ENCODE peak calls at places on chromosomes 12 and 14, in ten cellular contexts. One of them, this sample, is unnamed.

GRCh38 chr12:80087486-80088213 is 11.7 kb upstream of the OTOGL start:
- DNase-seq in ELR: no peak
- DNase-seq in LoVo: no peak
- DNase-seq in neural progenitor cell: no peak
- DNase-seq in lower lobe of right lung: no peak
- DNase-seq in NCI-H1092 treated with DMSO at 0.1 percent for 48 hours: no peak
- DNase-seq in IMR-90: peak; percentile 11
- DNase-seq in AG08396: no peak
- DNase-seq in activated naive CD8-positive, alpha-beta T cell treated with anti-CD3 and anti-CD28 coated beads for 36 hours: no peak
- DNase-seq in foreskin melanocyte: no peak
- DNase-seq in this sample: no peak

GRCh38 chr12:126768517-126768916 is 1498.5 kb upstream of the TMEM132C start:
- DNase-seq in AG08396: no peak
- DNase-seq in neural progenitor cell: no peak
- DNase-seq in IMR-90: no peak
- DNase-seq in LoVo: no peak
- DNase-seq in NCI-H1092 treated with DMSO at 0.1 percent for 48 hours: no peak
- DNase-seq in ELR: no peak
- DNase-seq in activated naive CD8-positive, alpha-beta T cell treated with anti-CD3 and anti-CD28 coated beads for 36 hours: no peak
- DNase-seq in lower lobe of right lung: no peak
- DNase-seq in foreskin melanocyte: no peak
- DNase-seq in this sample: no peak

GRCh38 chr12:116248433-116248832 is 29.1 kb downstream of the MED13L start:
- DNase-seq in ELR: no peak
- DNase-seq in foreskin melanocyte: no peak
- DNase-seq in neural progenitor cell: no peak
- DNase-seq in NCI-H1092 treated with DMSO at 0.1 percent for 48 hours: no peak
- DNase-seq in LoVo: no peak
- DNase-seq in lower lobe of right lung: no peak
- DNase-seq in activated naive CD8-positive, alpha-beta T cell treated with anti-CD3 and anti-CD28 coated beads for 36 hours: no peak
- DNase-seq in AG08396: no peak
- DNase-seq in IMR-90: no peak
- DNase-seq in this sample: no peak

GRCh38 chr14:94334837-94335236 is 11.7 kb upstream of the SERPINA6 start:
- DNase-seq in neural progenitor cell: no peak
- DNase-seq in LoVo: no peak
- DNase-seq in IMR-90: no peak
- DNase-seq in foreskin melanocyte: no peak
- DNase-seq in activated naive CD8-positive, alpha-beta T cell treated with anti-CD3 and anti-CD28 coated beads for 36 hours: no peak
- DNase-seq in lower lobe of right lung: no peak
- DNase-seq in ELR: no peak
- DNase-seq in NCI-H1092 treated with DMSO at 0.1 percent for 48 hours: no peak
- DNase-seq in AG08396: no peak
- DNase-seq in this sample: no peak

GRCh38 chr14:23600322-23600707 is 21.7 kb upstream of the JPH4 start:
- DNase-seq in LoVo: no peak
- DNase-seq in AG08396: no peak
- DNase-seq in NCI-H1092 treated with DMSO at 0.1 percent for 48 hours: no peak
- DNase-seq in activated naive CD8-positive, alpha-beta T cell treated with anti-CD3 and anti-CD28 coated beads for 36 hours: no peak
- DNase-seq in IMR-90: no peak
- DNase-seq in ELR: no peak
- DNase-seq in lower lobe of right lung: no peak
- DNase-seq in foreskin melanocyte: no peak
- DNase-seq in neural progenitor cell: no peak
- DNase-seq in this sample: no peak

GRCh38 chr14:74867673-74868072 is 8.3 kb downstream of the PROX2 start:
- DNase-seq in lower lobe of right lung: no peak
- DNase-seq in neural progenitor cell: no peak
- DNase-seq in AG08396: peak; percentile 52
- DNase-seq in activated naive CD8-positive, alpha-beta T cell treated with anti-CD3 and anti-CD28 coated beads for 36 hours: peak; percentile 71
- DNase-seq in IMR-90: peak; percentile 28
- DNase-seq in ELR: no peak
- DNase-seq in NCI-H1092 treated with DMSO at 0.1 percent for 48 hours: no peak
- DNase-seq in foreskin melanocyte: peak; percentile 74
- DNase-seq in LoVo: no peak
- DNase-seq in this sample: peak; percentile 63

GRCh38 chr14:95038521-95039250 is 118.6 kb downstream of the DICER1 start:
- DNase-seq in ELR: no peak
- DNase-seq in foreskin melanocyte: no peak
- DNase-seq in LoVo: no peak
- DNase-seq in NCI-H1092 treated with DMSO at 0.1 percent for 48 hours: no peak
- DNase-seq in IMR-90: no peak
- DNase-seq in activated naive CD8-positive, alpha-beta T cell treated with anti-CD3 and anti-CD28 coated beads for 36 hours: no peak
- DNase-seq in AG08396: no peak
- DNase-seq in lower lobe of right lung: no peak
- DNase-seq in neural progenitor cell: no peak
- DNase-seq in this sample: no peak

GRCh38 chr14:102923201-102923919 is 897 bp downstream of the AMN start:
- DNase-seq in neural progenitor cell: peak; percentile 45
- DNase-seq in lower lobe of right lung: peak; percentile 44
- DNase-seq in LoVo: no peak
- DNase-seq in activated naive CD8-positive, alpha-beta T cell treated with anti-CD3 and anti-CD28 coated beads for 36 hours: no peak
- DNase-seq in ELR: no peak
- DNase-seq in IMR-90: no peak
- DNase-seq in AG08396: no peak
- DNase-seq in foreskin melanocyte: no peak
- DNase-seq in NCI-H1092 treated with DMSO at 0.1 percent for 48 hours: no peak
- DNase-seq in this sample: no peak

GRCh38 chr12:115599251-115599811 is 678.2 kb downstream of the MED13L start:
- DNase-seq in LoVo: no peak
- DNase-seq in neural progenitor cell: peak; percentile 50
- DNase-seq in IMR-90: no peak
- DNase-seq in ELR: no peak
- DNase-seq in AG08396: peak; percentile 18
- DNase-seq in activated naive CD8-positive, alpha-beta T cell treated with anti-CD3 and anti-CD28 coated beads for 36 hours: no peak
- DNase-seq in lower lobe of right lung: no peak
- DNase-seq in NCI-H1092 treated with DMSO at 0.1 percent for 48 hours: peak; percentile 75
- DNase-seq in foreskin melanocyte: no peak
- DNase-seq in this sample: no peak

GRCh38 chr14:95876769-95877490 is at the start of gene TUNAR:
- DNase-seq in NCI-H1092 treated with DMSO at 0.1 percent for 48 hours: peak; percentile 45
- DNase-seq in ELR: peak; percentile 26
- DNase-seq in lower lobe of right lung: no peak
- DNase-seq in foreskin melanocyte: no peak
- DNase-seq in AG08396: no peak
- DNase-seq in IMR-90: no peak
- DNase-seq in LoVo: no peak
- DNase-seq in neural progenitor cell: peak; percentile 73
- DNase-seq in activated naive CD8-positive, alpha-beta T cell treated with anti-CD3 and anti-CD28 coated beads for 36 hours: peak; percentile 18
- DNase-seq in this sample: no peak

GRCh38 chr12:11814362-11814761 is 164.9 kb downstream of the ETV6 start:
- DNase-seq in LoVo: no peak
- DNase-seq in neural progenitor cell: no peak
- DNase-seq in AG08396: peak; percentile 69
- DNase-seq in NCI-H1092 treated with DMSO at 0.1 percent for 48 hours: no peak
- DNase-seq in activated naive CD8-positive, alpha-beta T cell treated with anti-CD3 and anti-CD28 coated beads for 36 hours: no peak
- DNase-seq in lower lobe of right lung: no peak
- DNase-seq in foreskin melanocyte: peak; percentile 30
- DNase-seq in IMR-90: peak; percentile 89
- DNase-seq in ELR: peak; percentile 81
- DNase-seq in this sample: no peak

GRCh38 chr14:101223147-101223546 is 319.6 kb upstream of the RTL1 start:
- DNase-seq in ELR: no peak
- DNase-seq in IMR-90: no peak
- DNase-seq in AG08396: no peak
- DNase-seq in NCI-H1092 treated with DMSO at 0.1 percent for 48 hours: peak; percentile 83
- DNase-seq in lower lobe of right lung: no peak
- DNase-seq in neural progenitor cell: peak; percentile 76
- DNase-seq in activated naive CD8-positive, alpha-beta T cell treated with anti-CD3 and anti-CD28 coated beads for 36 hours: no peak
- DNase-seq in foreskin melanocyte: no peak
- DNase-seq in LoVo: no peak
- DNase-seq in this sample: no peak

GRCh38 chr14:100271247-100271939 is 32.4 kb downstream of the YY1 start:
- DNase-seq in LoVo: peak; percentile 16
- DNase-seq in ELR: peak; percentile 44
- DNase-seq in IMR-90: no peak
- DNase-seq in neural progenitor cell: no peak
- DNase-seq in activated naive CD8-positive, alpha-beta T cell treated with anti-CD3 and anti-CD28 coated beads for 36 hours: no peak
- DNase-seq in AG08396: no peak
- DNase-seq in lower lobe of right lung: no peak
- DNase-seq in NCI-H1092 treated with DMSO at 0.1 percent for 48 hours: no peak
- DNase-seq in foreskin melanocyte: no peak
- DNase-seq in this sample: no peak

GRCh38 chr14:36508418-36509051 is 11.5 kb downstream of the NKX2-1 start:
- DNase-seq in ELR: no peak
- DNase-seq in NCI-H1092 treated with DMSO at 0.1 percent for 48 hours: no peak
- DNase-seq in IMR-90: no peak
- DNase-seq in neural progenitor cell: peak; percentile 66
- DNase-seq in activated naive CD8-positive, alpha-beta T cell treated with anti-CD3 and anti-CD28 coated beads for 36 hours: no peak
- DNase-seq in AG08396: peak; percentile 7
- DNase-seq in foreskin melanocyte: no peak
- DNase-seq in lower lobe of right lung: peak; percentile 78
- DNase-seq in LoVo: no peak
- DNase-seq in this sample: no peak

This sample was measured in stimulated activated naive CD8-positive, alpha-beta T cell treated with anti-CD3 and anti-CD28 coated beads, Interleukin-15, Interleukin-2, amounts not matched to agents 100 U/mL and 50 U/mL, for 24 hours.